ENCODE peak calls at places on chromosomes 4 and X, in five cellular contexts. L is HepG2, K is A549, Y is endothelial cell of umbilical vein, I is GM12878. V is an unnamed sample.
A peak's percentile ranks its signal among the peaks of the same experiment; 100 is the strongest.

GRCh38 chrX:100654256-100654655 is 10.3 kb downstream of the SRPX2 start:
- DNase-seq in L (no peak), K (peak; percentile 18), Y (peak; percentile 46), I (no peak), V (no peak)

GRCh38 chr4:112297495-112297894 is 326 bp downstream of the ALPK1 start:
- DNase-seq in L (no peak), K (no peak), Y (no peak), I (no peak), V (no peak)

GRCh38 chr4:124304936-124305335 is 407.6 kb downstream of the ANKRD50 start:
- DNase-seq in L (no peak), K (no peak), Y (peak; percentile 3), I (no peak), V (no peak)

GRCh38 chr4:140223056-140223810 is 69.2 kb upstream of the MAML3 start:
- DNase-seq in L (no peak), K (no peak), Y (peak; percentile 80), I (no peak), V (no peak)

GRCh38 chrX:155048997-155049619 is 21.8 kb downstream of the CMC4 start:
- DNase-seq in L (peak; percentile 35), K (peak; percentile 27), Y (peak; percentile 39), I (no peak), V (peak; percentile 21)

GRCh38 chrX:30794497-30794896 is 94.6 kb downstream of the TAB3 start:
- DNase-seq in L (no peak), K (no peak), Y (no peak), I (no peak), V (no peak)

GRCh38 chrX:123408856-123409737 is 225.0 kb downstream of the GRIA3 start:
- DNase-seq in L (no peak), K (no peak), Y (no peak), I (peak; percentile 57), V (no peak)

GRCh38 chr4:173381610-173382009 is 10.9 kb downstream of the SAP30 start:
- DNase-seq in L (no peak), K (no peak), Y (peak; percentile 5), I (no peak), V (no peak)

GRCh38 chr4:2848449-2848848 is 4.8 kb downstream of the ADD1 start:
- DNase-seq in L (peak; percentile 36), K (no peak), Y (no peak), I (no peak), V (no peak)

GRCh38 chrX:153306527-153307115 is 14.9 kb downstream of the PNMA6F start:
- DNase-seq in L (no peak), K (no peak), Y (no peak), I (no peak), V (no peak)

GRCh38 chr4:25402521-25402920 is 25.5 kb downstream of the ANAPC4 start:
- DNase-seq in L (no peak), K (no peak), Y (no peak), I (no peak), V (no peak)

GRCh38 chr4:151743128-151743854 is 17.5 kb downstream of the GATB start:
- DNase-seq in L (no peak), K (no peak), Y (no peak), I (peak; percentile 66), V (no peak)

GRCh38 chr4:38154681-38155588 is 194.7 kb downstream of the PTTG2 start:
- DNase-seq in L (no peak), K (no peak), Y (no peak), I (no peak), V (no peak)

GRCh38 chr4:147015531-147015930 is 69.9 kb upstream of the TTC29 start:
- DNase-seq in L (no peak), K (no peak), Y (no peak), I (no peak), V (no peak)

GRCh38 chr4:156888762-156889161 is 82.8 kb downstream of the PDGFC start:
- DNase-seq in L (no peak), K (no peak), Y (no peak), I (no peak), V (no peak)

GRCh38 chr4:123449780-123450179 is 53.2 kb downstream of the SPRY1 start:
- DNase-seq in L (peak; percentile 46), K (no peak), Y (peak; percentile 43), I (peak; percentile 51), V (no peak)

GRCh38 chr4:125704726-125705125 is 390.0 kb downstream of the FAT4 start:
- DNase-seq in L (no peak), K (no peak), Y (no peak), I (no peak), V (no peak)

GRCh38 chrX:134548257-134548732 is 88.3 kb downstream of the HPRT1 start:
- DNase-seq in L (no peak), K (no peak), Y (peak; percentile 53), I (no peak), V (peak; percentile 19)

GRCh38 chr4:23165669-23166068 is 472.9 kb downstream of the GBA3 start:
- DNase-seq in L (no peak), K (no peak), Y (no peak), I (no peak), V (no peak)

GRCh38 chrX:63350551-63350950 is 581 bp downstream of the SPIN4 start:
- DNase-seq in L (peak; percentile 6), K (peak; percentile 14), Y (peak; percentile 30), I (peak; percentile 5), V (peak; percentile 6)

GRCh38 chr4:80115368-80116181 is 42.5 kb upstream of the ANTXR2 start:
- DNase-seq in L (no peak), K (no peak), Y (no peak), I (no peak), V (no peak)

GRCh38 chr4:182931691-182932297 is 14.6 kb upstream of the DCTD start:
- DNase-seq in L (no peak), K (no peak), Y (no peak), I (no peak), V (no peak)

DNA sequence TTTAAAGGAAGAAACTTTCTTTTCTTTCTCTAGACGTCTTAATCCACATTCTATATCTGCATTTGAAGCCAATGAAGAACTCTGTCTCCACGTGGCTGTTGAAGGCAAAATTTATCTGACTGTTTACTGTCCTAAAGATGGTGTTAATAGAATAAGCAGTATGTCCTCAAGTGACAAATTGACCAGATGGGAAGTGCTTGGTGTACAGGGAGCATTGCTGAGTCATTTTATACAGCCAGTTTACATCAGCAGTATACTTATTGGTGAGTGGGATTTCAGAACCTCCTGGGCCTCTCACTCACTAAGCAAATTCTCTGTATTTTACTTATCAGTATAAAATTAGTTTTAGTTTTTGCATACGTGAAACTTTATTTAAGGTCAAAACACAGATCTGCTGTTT is 33.7 kb downstream of the ADAD1 start:
- DNase-seq in L (no peak), K (no peak), Y (no peak), I (no peak), V (peak; percentile 7)
- TF ChIP-seq MYC in L (no peak), K (no peak), Y (no peak), I (no peak), V (no peak)

GRCh38 chr4:153518637-153519384 is 52.7 kb downstream of the TMEM131L start:
- DNase-seq in L (peak; percentile 30), K (no peak), Y (no peak), I (no peak), V (peak; percentile 43)

GRCh38 chr4:153521467-153521866 is 55.3 kb downstream of the TMEM131L start:
- DNase-seq in L (no peak), K (no peak), Y (no peak), I (peak; percentile 57), V (no peak)

GRCh38 chr4:153519677-153520076 is 53.5 kb downstream of the TMEM131L start:
- DNase-seq in L (no peak), K (no peak), Y (no peak), I (no peak), V (no peak)

GRCh38 chr4:153520871-153521329 is 54.7 kb downstream of the TMEM131L start:
- DNase-seq in L (no peak), K (no peak), Y (no peak), I (peak; percentile 76), V (no peak)

DNA sequence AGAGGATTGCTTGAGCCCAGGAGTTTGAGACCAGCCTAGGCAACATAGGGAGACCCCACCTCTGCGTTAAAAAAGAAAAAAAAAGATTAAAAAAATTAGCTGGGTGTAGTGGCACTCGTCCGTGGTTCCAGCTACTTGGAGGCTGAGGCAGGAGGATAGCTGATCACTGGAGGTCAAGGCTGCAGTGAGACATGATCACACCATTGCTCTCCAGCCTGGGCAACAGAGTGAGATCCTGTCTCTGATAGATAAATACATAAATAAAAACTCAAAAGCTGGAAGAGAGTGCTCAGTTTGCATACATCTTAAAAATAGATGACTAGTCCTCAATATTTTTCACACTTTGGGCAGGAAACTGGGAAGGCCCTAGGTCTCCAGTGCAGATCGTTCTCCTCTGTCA is 54.1 kb downstream of the TMEM131L start:
- DNase-seq in L (no peak), K (no peak), Y (no peak), I (no peak), V (no peak)
- H3K4me1 ChIP-seq in L (peaks cover 30% of the 10 kb centered on the region), K (peaks cover 10% of the 10 kb centered on the region), Y (no peaks in the 10 kb centered on the region), I (peaks cover 73% of the 10 kb centered on the region), V (peaks cover 47% of the 10 kb centered on the region)

GRCh38 chr4:28845158-28845557 is 1875.0 kb upstream of the PCDH7 start:
- DNase-seq in L (no peak), K (no peak), Y (no peak), I (no peak), V (no peak)
- TF ChIP-seq MYC in L (no peak), K (no peak), Y (no peak), I (no peak), V (no peak)

DNA sequence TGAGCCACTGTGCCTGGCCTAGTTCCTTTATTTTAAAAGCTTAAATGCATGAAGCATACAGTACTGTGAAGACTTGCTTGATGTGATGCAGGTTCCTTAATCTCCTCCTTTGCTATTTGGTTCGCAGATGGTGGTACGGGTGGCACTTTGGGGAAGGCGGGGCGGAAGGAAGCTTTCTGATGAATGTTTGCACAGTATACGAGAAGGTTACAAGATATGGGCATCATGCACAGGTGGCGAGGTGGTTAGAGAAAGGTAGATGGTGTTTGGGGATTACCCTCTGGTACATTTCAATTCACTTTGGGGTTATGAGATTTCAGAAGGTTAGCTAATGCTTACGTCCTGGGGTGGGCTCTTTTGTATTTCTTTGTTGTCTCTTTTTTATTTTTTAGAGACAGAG is 17.2 kb downstream of the RHOH start:
- DNase-seq in L (no peak), K (no peak), Y (no peak), I (no peak), V (no peak)
- H3K4me1 ChIP-seq in L (no peaks in the 10 kb centered on the region), K (no peaks in the 10 kb centered on the region), Y (no peaks in the 10 kb centered on the region), I (peaks cover 49% of the 10 kb centered on the region), V (peaks cover 28% of the 10 kb centered on the region)